ENCODE peak calls at places on chromosomes 1 and 21, in nine cellular contexts. F is nephron progenitor cell; Y is left lung; B is CD4-positive, alpha-beta T cell; P is endothelial cell; M is foreskin fibroblast; G is AG09309; R is body of pancreas; T is cardiac muscle cell. Q is an unnamed sample.

GRCh38 chr1:27031235-27032118 is 18.8 kb upstream of the TENT5B start:
- DNase-seq in F (peak; percentile 72), Y (peak; percentile 93), B (no peak), P (peak; percentile 47), M (peak; percentile 89), G (no peak), R (peak; percentile 91), T (no peak), Q (no peak)

GRCh38 chr1:97006044-97006676 is 284.6 kb downstream of the PTBP2 start:
- DNase-seq in F (no peak), Y (no peak), B (no peak), P (no peak), M (peak; percentile 88), G (peak; percentile 14), R (no peak), T (no peak), Q (no peak)

GRCh38 chr1:170662561-170662971 is 1.4 kb upstream of the PRRX1 start:
- DNase-seq in F (no peak), Y (no peak), B (no peak), P (no peak), M (peak; percentile 68), G (no peak), R (no peak), T (no peak), Q (no peak)

GRCh38 chr1:153626929-153627796 is at the start of gene S100A13:
- DNase-seq in F (peak; percentile 89), Y (no peak), B (no peak), P (peak; percentile 88), M (peak; percentile 98), G (peak; percentile 85), R (peak; percentile 86), T (peak; percentile 97), Q (peak; percentile 89)

GRCh38 chr1:16396591-16396990 is 29.5 kb downstream of the SZRD1 start:
- DNase-seq in F (no peak), Y (no peak), B (no peak), P (no peak), M (peak; percentile 88), G (peak; percentile 37), R (no peak), T (no peak), Q (no peak)

GRCh38 chr1:210366767-210367166 is 38.1 kb downstream of the HHAT start:
- DNase-seq in F (no peak), Y (no peak), B (no peak), P (no peak), M (no peak), G (no peak), R (no peak), T (no peak), Q (no peak)

GRCh38 chr1:54390655-54391054 is 15.5 kb downstream of the SSBP3 start:
- DNase-seq in F (no peak), Y (no peak), B (no peak), P (no peak), M (no peak), G (no peak), R (no peak), T (no peak), Q (no peak)

GRCh38 chr1:209597496-209597895 is 14.0 kb downstream of the CAMK1G start:
- DNase-seq in F (no peak), Y (no peak), B (no peak), P (no peak), M (no peak), G (no peak), R (no peak), T (no peak), Q (no peak)

GRCh38 chr1:184160942-184161698 is 109.6 kb downstream of the TSEN15 start:
- DNase-seq in F (no peak), Y (no peak), B (no peak), P (no peak), M (peak; percentile 12), G (no peak), R (no peak), T (no peak), Q (no peak)

GRCh38 chr21:34981793-34982192 is 67.3 kb downstream of the RUNX1 start:
- DNase-seq in F (no peak), Y (no peak), B (no peak), P (no peak), M (no peak), G (no peak), R (no peak), T (no peak), Q (no peak)

GRCh38 chr1:179055930-179056329 is 25.9 kb upstream of the TOR3A start:
- DNase-seq in F (no peak), Y (no peak), B (no peak), P (no peak), M (no peak), G (no peak), R (no peak), T (no peak), Q (no peak)

GRCh38 chr1:93584238-93585003 is 97.2 kb downstream of the BCAR3 start:
- DNase-seq in F (no peak), Y (no peak), B (no peak), P (no peak), M (peak; percentile 68), G (no peak), R (no peak), T (no peak), Q (no peak)

GRCh38 chr1:52423771-52424170 is 19.4 kb downstream of the PRPF38A start:
- DNase-seq in F (no peak), Y (no peak), B (peak; percentile 67), P (no peak), M (no peak), G (no peak), R (no peak), T (peak; percentile 17), Q (no peak)
- TF ChIP-seq CTCF in F (no peak), Y (no peak), B (no peak), P (no peak), M (no peak), G (no peak), R (no peak), T (no peak), Q (no peak)

GRCh38 chr1:41726899-41727748 is 191.6 kb downstream of the HIVEP3 start:
- DNase-seq in F (no peak), Y (peak; percentile 95), B (no peak), P (no peak), M (no peak), G (no peak), R (peak; percentile 19), T (no peak), Q (no peak)
- TF ChIP-seq CTCF in F (no peak), Y (no peak), B (no peak), P (no peak), M (no peak), G (no peak), R (no peak), T (no peak), Q (no peak)

DNA sequence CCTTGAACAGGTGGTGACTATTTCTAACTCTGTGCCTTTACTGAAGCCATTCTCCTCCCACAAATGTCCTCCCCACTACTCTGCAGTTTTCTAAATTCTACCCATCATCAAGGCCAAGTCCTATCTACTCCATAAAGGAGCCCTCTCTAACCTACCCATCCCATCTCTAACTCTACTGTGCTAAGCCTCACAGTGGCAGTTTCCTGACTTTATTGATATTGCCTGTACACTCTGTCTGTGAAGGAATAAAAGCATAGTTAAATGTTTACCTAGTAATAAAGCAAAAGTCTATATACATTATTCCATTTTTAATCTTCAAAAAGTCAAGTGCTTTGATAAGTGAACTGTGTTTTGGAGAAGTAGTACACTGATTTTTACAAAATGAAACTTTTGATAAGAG is 178.4 kb upstream of the HMCN1 start:
- DNase-seq in F (no peak), Y (no peak), B (no peak), P (no peak), M (no peak), G (no peak), R (no peak), T (no peak), Q (no peak)
- TF ChIP-seq CTCF in F (no peak), Y (no peak), B (no peak), P (no peak), M (no peak), G (no peak), R (no peak), T (no peak), Q (no peak)

DNA sequence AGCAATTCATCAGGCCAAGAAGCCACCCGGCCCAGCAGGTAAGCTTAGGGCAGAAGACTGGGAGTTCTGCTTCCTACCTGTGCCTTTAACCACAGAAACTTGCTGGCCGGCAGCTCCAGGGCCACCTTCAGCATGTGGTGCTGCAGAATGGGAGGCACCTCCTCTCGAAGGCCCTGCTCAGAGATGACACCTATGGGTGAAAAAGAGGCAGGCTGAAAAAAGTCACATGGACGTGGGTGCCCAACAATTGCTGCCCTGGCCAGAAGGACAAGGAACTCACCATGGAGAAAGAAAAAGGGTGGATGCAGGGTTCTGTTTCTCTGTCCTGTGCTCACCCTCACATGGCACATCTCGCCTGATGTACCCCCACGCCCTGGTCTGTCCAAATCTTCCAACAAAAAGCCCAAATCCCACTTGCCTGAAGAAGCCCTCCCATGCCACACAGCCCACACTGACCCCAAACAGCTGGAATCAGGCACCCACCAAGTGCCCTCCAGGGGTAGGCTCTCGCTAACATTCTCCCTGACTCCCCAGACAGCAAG is 33.0 kb downstream of the URB1 start:
- DNase-seq in F (no peak), Y (no peak), B (no peak), P (no peak), M (no peak), G (no peak), R (no peak), T (no peak), Q (no peak)
- TF ChIP-seq CTCF in F (no peak), Y (no peak), B (no peak), P (no peak), M (peak; percentile 33), G (peak; percentile 38), R (peak; percentile 10), T (peak; percentile 24), Q (no peak)

DNA sequence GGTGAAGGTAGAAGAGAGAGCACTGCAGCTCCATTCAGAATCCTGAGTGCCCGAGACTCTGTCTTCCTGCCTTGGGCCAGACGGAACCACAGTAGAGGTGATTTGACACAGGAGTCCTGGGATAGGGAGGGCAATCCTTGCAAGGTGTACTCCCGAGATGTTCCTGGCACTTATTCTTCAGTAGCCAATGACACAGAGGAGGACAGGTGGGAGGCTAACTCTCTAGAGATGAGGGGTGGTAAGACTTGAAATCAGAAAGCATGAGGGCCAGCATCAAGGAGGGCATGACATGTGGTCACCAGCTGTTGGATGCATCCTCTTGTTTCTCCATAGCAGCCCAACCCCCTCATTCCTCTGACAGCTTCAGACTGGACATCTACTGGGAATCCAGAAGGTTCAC is 56.3 kb downstream of the CSMD2 start:
- DNase-seq in F (no peak), Y (no peak), B (no peak), P (no peak), M (no peak), G (no peak), R (no peak), T (no peak), Q (no peak)
- TF ChIP-seq CTCF in F (no peak), Y (no peak), B (no peak), P (no peak), M (no peak), G (no peak), R (no peak), T (no peak), Q (no peak)